ENCODE peak calls at places on chromosome 11, in four cellular contexts. M is spleen, I is endothelial cell of umbilical vein, N is stomach. Q is an unnamed sample.

GRCh38 chr11:46273511-46274205 is 3.8 kb upstream of the CREB3L1 start:
- DNase-seq in M (peak; percentile 57), I (no peak), N (peak; percentile 78), Q (no peak)

GRCh38 chr11:68968306-68969255 is 12.2 kb downstream of the MRGPRD start:
- DNase-seq in M (peak; percentile 41), I (no peak), N (no peak), Q (peak; percentile 61)

GRCh38 chr11:119593346-119593745 is 135.7 kb downstream of the NECTIN1 start:
- DNase-seq in M (no peak), I (no peak), N (no peak), Q (no peak)

GRCh38 chr11:65212226-65212801 is 30.6 kb downstream of the CAPN1 start:
- DNase-seq in M (peak; percentile 67), I (no peak), N (no peak), Q (peak; percentile 60)

GRCh38 chr11:24513837-24514594 is 17.2 kb downstream of the LUZP2 start:
- DNase-seq in M (no peak), I (no peak), N (no peak), Q (no peak)

GRCh38 chr11:114098927-114099326 is 39.4 kb downstream of the ZBTB16 start:
- DNase-seq in M (no peak), I (no peak), N (no peak), Q (no peak)

GRCh38 chr11:19553683-19554333 is 158.8 kb upstream of the NAV2 start:
- DNase-seq in M (peak; percentile 91), I (peak; percentile 65), N (peak; percentile 89), Q (peak; percentile 88)

GRCh38 chr11:19432370-19433163 is 191.8 kb upstream of the E2F8 start:
- DNase-seq in M (no peak), I (no peak), N (no peak), Q (no peak)

GRCh38 chr11:3959015-3959917 is 103.8 kb downstream of the STIM1 start:
- DNase-seq in M (no peak), I (no peak), N (no peak), Q (no peak)

GRCh38 chr11:123535401-123535800 is 105.3 kb downstream of the GRAMD1B start:
- DNase-seq in M (no peak), I (no peak), N (no peak), Q (no peak)

GRCh38 chr11:3130269-3131071 is 34.6 kb downstream of the OSBPL5 start:
- DNase-seq in M (peak; percentile 54), I (no peak), N (no peak), Q (peak; percentile 64)

GRCh38 chr11:7548659-7549283 is 35.0 kb downstream of the PPFIBP2 start:
- DNase-seq in M (no peak), I (no peak), N (peak; percentile 64), Q (no peak)

GRCh38 chr11:117978982-117979381 is 7.2 kb upstream of the IL10RA start:
- DNase-seq in M (peak; percentile 34), I (no peak), N (no peak), Q (no peak)

GRCh38 chr11:109707411-109707810 is 285.4 kb downstream of the C11orf87 start:
- DNase-seq in M (no peak), I (no peak), N (no peak), Q (no peak)

GRCh38 chr11:88489030-88489429 is 151.5 kb upstream of the CTSC start:
- DNase-seq in M (no peak), I (no peak), N (no peak), Q (no peak)

GRCh38 chr11:60913793-60914619 is at the start of gene TMEM109:
- DNase-seq in M (peak; percentile 96), I (peak; percentile 98), N (peak; percentile 90), Q (peak; percentile 94)

GRCh38 chr11:60914620-60915249 is 777 bp downstream of the TMEM109 start:
- DNase-seq in M (no peak), I (peak; percentile 66), N (no peak), Q (peak; percentile 71)

GRCh38 chr11:60916669-60917206 is 2.8 kb downstream of the TMEM109 start:
- DNase-seq in M (no peak), I (no peak), N (no peak), Q (peak; percentile 32)

GRCh38 chr11:60917267-60917666 is 3.3 kb downstream of the TMEM109 start:
- DNase-seq in M (no peak), I (no peak), N (no peak), Q (no peak)

GRCh38 chr11:60915250-60915914 is 1.4 kb downstream of the TMEM109 start:
- DNase-seq in M (peak; percentile 93), I (peak; percentile 77), N (peak; percentile 77), Q (peak; percentile 75)
- TF ChIP-seq POLR2AphosphoS5 in M (peak; percentile 57), I (no peak), N (no peak), Q (no peak)

GRCh38 chr11:67432655-67433349 is 4.5 kb downstream of the RPS6KB2 start:
- DNase-seq in M (peak; percentile 80), I (no peak), N (no peak), Q (no peak)

GRCh38 chr11:67428052-67429001 is at the start of gene RPS6KB2:
- DNase-seq in M (peak; percentile 100), I (peak; percentile 98), N (peak; percentile 100), Q (peak; percentile 99)

GRCh38 chr11:67429722-67430121 is 1.4 kb downstream of the RPS6KB2 start:
- DNase-seq in M (no peak), I (no peak), N (no peak), Q (no peak)

GRCh38 chr11:67431346-67432249 is 3.3 kb downstream of the RPS6KB2 start:
- DNase-seq in M (no peak), I (no peak), N (no peak), Q (no peak)

GRCh38 chr11:67429038-67429668 is 859 bp downstream of the RPS6KB2 start:
- DNase-seq in M (no peak), I (no peak), N (no peak), Q (no peak)
- H3K27ac ChIP-seq in M (peak overlapping the region; percentile 94), I (no peak overlapping the region), N (peak overlapping the region; percentile 91), Q (peak overlapping the region; percentile 87)

GRCh38 chr11:36431429-36432092 is 78.5 kb downstream of the TRAF6 start:
- DNase-seq in M (no peak), I (peak; percentile 78), N (peak; percentile 27), Q (peak; percentile 90)
- TF ChIP-seq POLR2AphosphoS5 in M (no peak), I (peak; percentile 53), N (no peak), Q (peak; percentile 57)

DNA sequence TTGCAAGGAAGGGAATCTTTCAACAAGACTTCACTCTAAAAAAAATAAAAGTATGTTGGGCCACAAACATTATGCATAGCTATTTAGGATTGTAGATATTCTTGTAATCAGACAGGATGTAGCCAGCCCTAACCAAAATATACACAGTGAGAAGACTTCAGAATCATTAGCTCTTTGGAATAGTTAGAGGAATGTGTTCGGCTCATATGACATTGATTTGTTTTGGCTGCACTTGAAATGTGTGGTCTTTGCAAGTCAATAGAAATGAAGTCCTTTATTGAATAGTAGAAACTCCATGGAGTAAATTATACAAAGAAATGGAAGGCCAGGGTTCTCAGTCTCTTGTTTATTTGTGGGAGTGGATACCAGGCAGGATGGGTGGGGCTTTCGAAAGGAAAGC is 692.1 kb downstream of the NTM start:
- DNase-seq in M (no peak), I (no peak), N (no peak), Q (no peak)
- H3K27ac ChIP-seq in M (no peak overlapping the region), I (no peak overlapping the region), N (no peak overlapping the region), Q (no peak overlapping the region)